ENCODE peak calls at places on chromosome 17, in ten cellular contexts. U is A549, O is lower leg skin, X is AG04450, C is fibroblast of mammary gland, L is tibial artery, I is neural crest cell, J is adrenal gland, V is choroid plexus epithelial cell, H is mucosa of descending colon. N is an unnamed sample.
A peak's percentile ranks its signal among the peaks of the same experiment; 100 is the strongest.

GRCh38 chr17:27646232-27646631 is 15.2 kb downstream of the LGALS9 start:
- DNase-seq in U (no peak), O (no peak), X (no peak), C (no peak), L (no peak), I (no peak), J (no peak), V (no peak), H (no peak), N (no peak)

GRCh38 chr17:69711504-69711903 is 297.0 kb downstream of the MAP2K6 start:
- DNase-seq in U (no peak), O (no peak), X (no peak), C (peak; percentile 19), L (no peak), I (no peak), J (no peak), V (no peak), H (no peak), N (no peak)

GRCh38 chr17:6592193-6592592 is 35.8 kb upstream of the PITPNM3 start:
- DNase-seq in U (peak; percentile 89), O (no peak), X (no peak), C (no peak), L (no peak), I (no peak), J (no peak), V (peak; percentile 38), H (no peak), N (no peak)

GRCh38 chr17:76252040-76252954 is 12.0 kb upstream of the RNF157 start:
- DNase-seq in U (peak; percentile 88), O (peak; percentile 81), X (peak; percentile 80), C (peak; percentile 100), L (peak; percentile 66), I (no peak), J (peak; percentile 52), V (peak; percentile 89), H (peak; percentile 78), N (no peak)

GRCh38 chr17:82867763-82868325 is 28.0 kb upstream of the ZNF750 start:
- DNase-seq in U (no peak), O (no peak), X (no peak), C (no peak), L (no peak), I (no peak), J (no peak), V (no peak), H (peak; percentile 51), N (no peak)

GRCh38 chr17:2023692-2024571 is 1.2 kb downstream of the RTN4RL1 start:
- DNase-seq in U (peak; percentile 64), O (no peak), X (no peak), C (peak; percentile 51), L (peak; percentile 72), I (no peak), J (peak; percentile 77), V (peak; percentile 68), H (no peak), N (no peak)

GRCh38 chr17:15981208-15981607 is 18.3 kb downstream of the ZSWIM7 start:
- DNase-seq in U (no peak), O (no peak), X (no peak), C (no peak), L (no peak), I (no peak), J (no peak), V (no peak), H (no peak), N (peak; percentile 65)

GRCh38 chr17:37614823-37615222 is 5.6 kb upstream of the SYNRG start:
- DNase-seq in U (no peak), O (no peak), X (no peak), C (no peak), L (no peak), I (no peak), J (no peak), V (no peak), H (no peak), N (no peak)

GRCh38 chr17:76359375-76359774 is 5.7 kb upstream of the PRPSAP1 start:
- DNase-seq in U (no peak), O (no peak), X (no peak), C (no peak), L (no peak), I (no peak), J (no peak), V (no peak), H (no peak), N (no peak)

GRCh38 chr17:50201226-50201854 is at the start of gene COL1A1:
- DNase-seq in U (no peak), O (peak; percentile 75), X (no peak), C (peak; percentile 85), L (peak; percentile 83), I (no peak), J (peak; percentile 63), V (peak; percentile 89), H (peak; percentile 82), N (no peak)

GRCh38 chr17:4560837-4561241 is 462 bp upstream of the GGT6 start:
- DNase-seq in U (no peak), O (no peak), X (no peak), C (peak; percentile 42), L (no peak), I (no peak), J (peak; percentile 78), V (peak; percentile 40), H (no peak), N (no peak)
- TF ChIP-seq CTCF in U (no peak), O (no peak), X (peak; percentile 10), C (peak; percentile 22), L (no peak), I (no peak), J (peak; percentile 35), V (peak; percentile 39), H (no peak), N (no peak)

DNA sequence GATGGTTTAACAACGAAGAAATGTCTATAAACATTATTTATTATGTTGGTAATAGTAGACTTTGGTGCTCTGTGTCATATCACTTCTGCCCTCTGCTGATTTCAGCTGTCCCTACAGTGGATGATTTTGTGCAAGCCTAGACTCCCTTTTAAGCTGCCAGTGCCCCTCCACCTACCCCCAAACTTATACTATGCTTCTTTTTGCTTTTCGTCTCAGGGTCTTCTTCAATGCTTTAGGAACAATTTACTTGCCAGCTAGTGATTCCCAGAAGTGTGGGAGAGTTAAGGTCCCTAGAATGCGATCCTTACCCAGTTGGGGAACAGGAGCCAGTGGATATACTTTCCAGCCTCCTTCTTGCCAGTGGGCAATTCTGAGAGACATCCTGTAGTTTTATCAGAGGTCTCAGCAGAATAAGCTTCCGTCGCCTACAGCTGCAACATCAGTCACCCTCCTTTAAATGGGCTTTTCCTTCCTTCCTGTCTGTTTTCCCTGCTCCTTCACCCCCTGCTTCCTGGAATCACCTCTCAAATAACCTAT is 4.1 kb downstream of the ICAM2 start:
- DNase-seq in U (no peak), O (no peak), X (no peak), C (no peak), L (no peak), I (no peak), J (no peak), V (no peak), H (no peak), N (no peak)
- TF ChIP-seq CTCF in U (peak; percentile 31), O (no peak), X (peak; percentile 20), C (peak; percentile 14), L (no peak), I (no peak), J (no peak), V (peak; percentile 41), H (no peak), N (no peak)

GRCh38 chr17:44942456-44942855 is 5.1 kb downstream of the KIF18B start:
- DNase-seq in U (no peak), O (no peak), X (no peak), C (no peak), L (no peak), I (no peak), J (no peak), V (no peak), H (no peak), N (no peak)

GRCh38 chr17:44941712-44942331 is 5.8 kb downstream of the KIF18B start:
- DNase-seq in U (peak; percentile 66), O (no peak), X (no peak), C (no peak), L (no peak), I (no peak), J (no peak), V (no peak), H (no peak), N (no peak)

GRCh38 chr17:44948315-44948795 is 782 bp upstream of the KIF18B start:
- DNase-seq in U (no peak), O (no peak), X (no peak), C (no peak), L (no peak), I (no peak), J (no peak), V (no peak), H (no peak), N (no peak)

GRCh38 chr17:44952946-44953475 is 5.4 kb upstream of the KIF18B start:
- DNase-seq in U (no peak), O (no peak), X (no peak), C (no peak), L (no peak), I (no peak), J (no peak), V (no peak), H (no peak), N (no peak)

DNA sequence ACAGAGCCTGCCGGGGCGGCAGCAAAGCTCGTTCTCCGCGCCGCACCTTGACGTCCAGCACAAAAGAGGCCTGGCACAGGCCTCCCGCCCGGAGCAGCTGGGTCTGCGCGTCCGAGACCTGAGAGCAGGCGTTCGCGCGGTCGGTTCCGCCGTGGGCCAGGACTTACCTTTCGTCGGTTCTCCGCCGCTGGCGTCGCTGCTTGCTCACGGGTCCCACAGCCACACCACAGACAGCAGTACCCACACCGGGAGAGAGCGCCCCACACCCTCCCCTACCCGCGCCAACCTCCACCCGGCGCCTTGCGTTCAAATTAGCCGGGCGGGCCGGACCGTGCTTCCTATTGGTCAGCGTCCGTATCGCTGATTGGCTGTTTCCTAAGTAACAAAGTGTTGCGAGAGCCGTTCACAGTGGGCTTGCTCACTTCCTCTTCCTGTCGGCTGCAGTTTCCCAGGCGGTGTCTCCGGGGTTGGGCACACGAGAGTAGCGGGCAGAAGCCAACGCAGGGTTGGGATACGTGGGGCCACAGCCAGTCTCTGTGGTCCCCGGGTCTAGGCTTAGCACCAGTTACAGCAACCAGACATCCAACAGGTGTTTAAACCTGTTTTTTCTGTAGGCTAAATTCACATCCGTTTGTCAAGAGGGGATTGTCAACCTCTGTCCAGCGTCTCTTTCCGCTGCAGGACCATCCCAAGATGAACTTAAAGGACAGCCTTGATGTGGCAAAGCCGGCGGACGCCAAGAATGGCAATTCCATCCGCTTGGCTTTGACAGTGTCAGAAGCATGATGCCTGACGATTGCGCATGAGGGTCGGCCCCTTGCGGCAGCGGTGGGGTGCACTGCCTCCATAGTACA is at the start of gene KIF18B:
- DNase-seq in U (peak; percentile 99), O (peak; percentile 89), X (peak; percentile 77), C (peak; percentile 96), L (peak; percentile 88), I (peak; percentile 88), J (peak; percentile 90), V (peak; percentile 96), H (peak; percentile 92), N (peak; percentile 97)
- TF ChIP-seq CTCF in U (no peak), O (no peak), X (no peak), C (no peak), L (no peak), I (peak; percentile 15), J (no peak), V (no peak), H (no peak), N (no peak)

GRCh38 chr17:79203016-79203415 is 128.4 kb downstream of the ENGASE start:
- DNase-seq in U (no peak), O (no peak), X (no peak), C (no peak), L (no peak), I (no peak), J (no peak), V (no peak), H (no peak), N (no peak)
- TF ChIP-seq CTCF in U (no peak), O (no peak), X (no peak), C (no peak), L (no peak), I (no peak), J (no peak), V (no peak), H (no peak), N (no peak)

N was measured in GM20000.